ENCODE peak calls at places on chromosomes 12 and 14, in ten cellular contexts. B is activated B cell treated with CpG ODN at 0.5 μM for 24 hours; Y is fibroblast of mammary gland; R is heart left ventricle; I is activated naive CD8-positive, alpha-beta T cell treated with anti-CD3 and anti-CD28 coated beads for 36 hours; D is endodermal cell; W is NCI-H2081; J is stimulated activated CD4-positive, alpha-beta T cell treated with anti-CD3 and anti-CD28 coated beads, Interleukin-2, amount 100 ng/mL, for 48 hours; S is NCI-H1105; V is effector CD4-positive, alpha-beta T cell. H is an unnamed sample.
A peak's percentile ranks its signal among the peaks of the same experiment; 100 is the strongest.

GRCh38 chr14:77848031-77848430 is 48.1 kb downstream of the ADCK1 start:
- DNase-seq in D (no peak), S (no peak), J (no peak), B (no peak), Y (peak; percentile 61), R (no peak), V (no peak), W (no peak), I (no peak), H (no peak)

GRCh38 chr14:87066221-87066817 is 926.7 kb downstream of the GALC start:
- DNase-seq in W (no peak), R (no peak), B (no peak), J (no peak), D (no peak), I (no peak), Y (peak; percentile 9), S (no peak), V (no peak), H (no peak)

GRCh38 chr12:10186299-10186698 is 7.5 kb downstream of the TMEM52B start:
- DNase-seq in S (no peak), V (no peak), I (no peak), R (no peak), Y (no peak), B (no peak), J (no peak), W (no peak), D (no peak), H (no peak)

GRCh38 chr12:61750604-61751003 is 509.6 kb upstream of the USP15 start:
- DNase-seq in V (no peak), I (no peak), R (no peak), S (no peak), D (no peak), B (no peak), J (no peak), Y (peak; percentile 78), W (no peak), H (no peak)

GRCh38 chr12:20778969-20779368 is 31.5 kb upstream of the SLCO1B3 start:
- DNase-seq in D (no peak), B (no peak), R (no peak), W (no peak), S (no peak), V (no peak), Y (no peak), J (no peak), I (no peak), H (no peak)

GRCh38 chr14:69049675-69050074 is 70.6 kb upstream of the ACTN1 start:
- DNase-seq in I (no peak), S (no peak), V (no peak), R (no peak), D (no peak), B (no peak), W (no peak), Y (peak; percentile 88), J (no peak), H (no peak)

GRCh38 chr14:68654471-68654941 is 138.4 kb downstream of the ZFP36L1 start:
- DNase-seq in B (no peak), W (no peak), S (no peak), D (peak; percentile 22), I (no peak), V (no peak), J (no peak), Y (no peak), R (no peak), H (no peak)

GRCh38 chr12:25701290-25701689 is 148.2 kb upstream of the LMNTD1 start:
- DNase-seq in S (no peak), R (no peak), D (no peak), Y (peak; percentile 83), B (no peak), J (no peak), I (no peak), W (no peak), V (no peak), H (no peak)

GRCh38 chr12:81692008-81692407 is 67.1 kb downstream of the PPFIA2 start:
- DNase-seq in V (no peak), J (no peak), I (no peak), D (peak; percentile 65), S (no peak), Y (no peak), R (no peak), B (no peak), W (peak; percentile 21), H (no peak)

GRCh38 chr12:8628731-8629130 is 16.1 kb upstream of the AICDA start:
- DNase-seq in J (no peak), R (no peak), I (no peak), D (peak; percentile 47), B (no peak), S (no peak), Y (no peak), V (no peak), W (no peak), H (no peak)

GRCh38 chr12:90020006-90020405 is 311.4 kb upstream of the ATP2B1 start:
- DNase-seq in R (no peak), I (no peak), B (no peak), D (no peak), J (no peak), V (no peak), W (no peak), Y (peak; percentile 63), S (no peak), H (no peak)

GRCh38 chr12:49369723-49370145 is 2.5 kb downstream of the SPATS2 start:
- DNase-seq in W (peak; percentile 50), D (peak; percentile 76), B (no peak), R (no peak), V (no peak), Y (peak; percentile 59), J (no peak), I (peak; percentile 29), S (no peak), H (no peak)

GRCh38 chr14:100910888-100911664 is 7.6 kb upstream of the RTL1 start:
- DNase-seq in I (no peak), V (no peak), Y (no peak), W (no peak), D (no peak), R (no peak), S (no peak), J (no peak), B (no peak), H (no peak)

GRCh38 chr14:95875831-95876768 is 532 bp upstream of the TUNAR start:
- DNase-seq in B (peak; percentile 27), W (peak; percentile 70), I (peak; percentile 5), D (peak; percentile 82), Y (no peak), J (no peak), R (no peak), S (no peak), V (no peak), H (no peak)

GRCh38 chr14:80419339-80419738 is 208.0 kb upstream of the DIO2 start:
- DNase-seq in Y (no peak), J (no peak), R (no peak), B (no peak), S (no peak), V (no peak), W (peak; percentile 94), I (no peak), D (no peak), H (no peak)

GRCh38 chr12:72677187-72677586 is 405.0 kb downstream of the TRHDE start:
- DNase-seq in R (no peak), S (no peak), I (no peak), J (no peak), B (no peak), D (no peak), W (no peak), V (no peak), Y (no peak), H (no peak)

GRCh38 chr12:70824511-70824910 is 96.0 kb downstream of the PTPRR start:
- DNase-seq in V (no peak), Y (no peak), S (no peak), J (no peak), D (no peak), R (no peak), W (no peak), B (no peak), I (no peak), H (no peak)

H was measured in T follicular helper cell.